ENCODE peak calls at places on chromosomes 6 and 20, in six cellular contexts. G is H1, W is K562, Q is GM12891, B is HepG2, V is GM12878. J is an unnamed sample.

GRCh38 chr6:46376562-46376969 is 114.7 kb downstream of the RCAN2 start:
- DNase-seq in W (no peak), G (no peak), B (no peak), Q (peak), V (peak), J (peak)

GRCh38 chr6:28264834-28265401 is 2.0 kb upstream of the ZSCAN26 start:
- DNase-seq in B (no peak), G (no peak), W (peak), Q (no peak), V (no peak), J (no peak)

GRCh38 chr6:16807956-16808355 is 46.7 kb upstream of the ATXN1 start:
- DNase-seq in W (no peak), Q (no peak), B (peak), G (no peak), V (no peak), J (no peak)

GRCh38 chr20:59441860-59442810 is 141.7 kb downstream of the EDN3 start:
- DNase-seq in B (no peak), G (no peak), Q (no peak), V (no peak), W (no peak), J (no peak)

GRCh38 chr20:17622086-17622850 is 52.4 kb downstream of the DSTN start:
- DNase-seq in Q (peak), B (no peak), V (no peak), W (no peak), G (no peak), J (peak)

GRCh38 chr20:47356526-47357295 is at the start of gene ZMYND8:
- DNase-seq in V (peak), G (peak), B (peak), Q (peak), W (peak), J (peak)

GRCh38 chr20:6692566-6693168 is 74.8 kb upstream of the BMP2 start:
- DNase-seq in W (no peak), G (no peak), Q (no peak), B (no peak), V (no peak), J (no peak)

GRCh38 chr20:46523696-46524328 is 10.5 kb upstream of the ZNF334 start:
- DNase-seq in Q (no peak), W (peak), V (no peak), G (no peak), B (peak), J (no peak)

GRCh38 chr6:68196645-68197044 is 438.4 kb upstream of the ADGRB3 start:
- DNase-seq in Q (no peak), B (peak), W (peak), G (no peak), V (no peak), J (no peak)

GRCh38 chr6:49348561-49348960 is 114.5 kb downstream of the MMUT start:
- DNase-seq in Q (no peak), W (no peak), V (no peak), G (no peak), B (no peak), J (no peak)

GRCh38 chr20:1440024-1440423 is 26.6 kb downstream of the NSFL1C start:
- DNase-seq in V (no peak), B (peak), G (peak), Q (no peak), W (peak), J (no peak)

GRCh38 chr20:59149678-59150504 is 13.7 kb upstream of the ZNF831 start:
- DNase-seq in W (no peak), Q (peak), B (no peak), V (no peak), G (no peak), J (no peak)

GRCh38 chr6:41451039-41451438 is 95.1 kb upstream of the FOXP4 start:
- DNase-seq in V (no peak), B (no peak), G (no peak), W (peak), Q (no peak), J (no peak)

GRCh38 chr6:80376411-80376810 is 269.9 kb downstream of the BCKDHB start:
- DNase-seq in G (no peak), V (no peak), Q (no peak), W (no peak), B (no peak), J (no peak)

GRCh38 chr20:12764053-12764452 is 244.7 kb upstream of the SPTLC3 start:
- DNase-seq in G (no peak), Q (no peak), B (no peak), V (no peak), W (no peak), J (no peak)

GRCh38 chr20:5504061-5504739 is 187.4 kb upstream of the PROKR2 start:
- DNase-seq in G (no peak), W (peak), V (no peak), B (peak), Q (peak), J (peak)

GRCh38 chr20:61297981-61298380 is 45.9 kb downstream of the CDH4 start:
- DNase-seq in G (no peak), V (no peak), B (no peak), Q (no peak), W (peak), J (no peak)

GRCh38 chr6:78810146-78810545 is 57.2 kb upstream of the IRAK1BP1 start:
- DNase-seq in G (no peak), V (no peak), W (peak), B (peak), Q (no peak), J (no peak)

GRCh38 chr6:111784423-111784822 is 88.8 kb downstream of the FYN start:
- DNase-seq in Q (no peak), B (no peak), V (no peak), G (no peak), W (no peak), J (no peak)

GRCh38 chr6:16759181-16759645 is 2.0 kb downstream of the ATXN1 start:
- DNase-seq in W (no peak), Q (no peak), V (no peak), G (no peak), B (no peak), J (no peak)

GRCh38 chr6:170575250-170575649 is 9.2 kb downstream of the PDCD2 start:
- DNase-seq in W (peak), B (peak), G (no peak), V (no peak), Q (no peak), J (no peak)

GRCh38 chr20:13649548-13649947 is 10.8 kb upstream of the TASP1 start:
- DNase-seq in V (no peak), G (no peak), Q (no peak), B (no peak), W (no peak), J (no peak)

GRCh38 chr20:50320005-50320909 is 129.6 kb downstream of the CEBPB start:
- DNase-seq in W (no peak), G (no peak), Q (no peak), B (no peak), V (no peak), J (no peak)

GRCh38 chr6:71393471-71393870 is 104.9 kb downstream of the OGFRL1 start:
- DNase-seq in B (no peak), V (no peak), Q (no peak), G (no peak), W (no peak), J (no peak)

GRCh38 chr6:6351626-6352025 is 31.2 kb upstream of the F13A1 start:
- DNase-seq in W (no peak), Q (no peak), G (no peak), B (no peak), V (no peak), J (no peak)

GRCh38 chr6:115467726-115468125 is 593.0 kb downstream of the FRK start:
- DNase-seq in Q (no peak), B (no peak), G (no peak), W (no peak), V (no peak), J (no peak)

GRCh38 chr6:154615483-154616025 is 105.1 kb upstream of the CNKSR3 start:
- DNase-seq in Q (no peak), G (no peak), W (peak), V (no peak), B (peak), J (no peak)

GRCh38 chr6:33711140-33712129 is at the start of gene UQCC2:
- DNase-seq in B (peak), W (peak), G (peak), Q (peak), V (peak), J (peak)
- TF ChIP-seq POLR2A in B (peak), W (peak), G (peak), Q (peak), V (peak), J (peak)

GRCh38 chr6:42727627-42728026 is 5.2 kb upstream of the PRPH2 start:
- DNase-seq in G (no peak), W (no peak), B (no peak), Q (no peak), V (no peak), J (no peak)

GRCh38 chr6:42727084-42727601 is 4.7 kb upstream of the PRPH2 start:
- DNase-seq in B (no peak), Q (no peak), W (no peak), V (no peak), G (no peak), J (no peak)

GRCh38 chr6:42724825-42725224 is 2.4 kb upstream of the PRPH2 start:
- DNase-seq in V (no peak), G (no peak), Q (no peak), B (no peak), W (no peak), J (no peak)

GRCh38 chr6:42726026-42726425 is 3.6 kb upstream of the PRPH2 start:
- DNase-seq in V (no peak), Q (no peak), G (no peak), W (no peak), B (no peak), J (no peak)

DNA sequence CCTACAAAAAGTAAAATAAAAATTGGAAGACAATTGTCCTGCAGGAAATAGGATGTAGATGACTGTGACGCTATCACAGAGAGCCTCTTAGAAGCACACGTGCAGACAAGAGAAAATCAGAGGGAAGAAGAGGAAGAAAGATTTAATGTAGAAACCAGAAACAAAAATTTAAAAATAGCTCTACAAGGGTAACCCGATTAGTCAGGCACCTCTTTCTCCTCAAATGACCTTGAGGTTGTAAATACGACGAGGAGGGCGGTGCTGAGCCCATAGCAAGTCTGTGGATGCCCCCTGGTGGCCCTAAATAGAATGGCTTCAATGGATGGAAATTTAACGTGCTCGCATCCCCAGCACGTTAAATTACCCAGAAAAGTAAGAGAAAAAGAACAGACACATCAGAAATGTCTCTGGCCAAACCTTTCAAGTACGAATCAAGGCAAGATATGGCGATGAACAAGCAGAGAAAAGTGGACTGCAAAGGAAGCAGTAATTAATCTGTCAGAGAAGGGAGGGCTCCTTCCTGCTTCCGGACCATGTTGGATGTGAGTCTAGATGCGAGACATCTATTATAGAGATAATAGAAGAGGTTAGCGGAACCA is 4.2 kb upstream of the PRPH2 start:
- DNase-seq in W (peak), V (peak), B (peak), G (no peak), Q (peak), J (peak)
- TF ChIP-seq POLR2AphosphoS5 in W (no peak), V (no peak), B (no peak), G (no peak), Q (no peak), J (no peak)

DNA sequence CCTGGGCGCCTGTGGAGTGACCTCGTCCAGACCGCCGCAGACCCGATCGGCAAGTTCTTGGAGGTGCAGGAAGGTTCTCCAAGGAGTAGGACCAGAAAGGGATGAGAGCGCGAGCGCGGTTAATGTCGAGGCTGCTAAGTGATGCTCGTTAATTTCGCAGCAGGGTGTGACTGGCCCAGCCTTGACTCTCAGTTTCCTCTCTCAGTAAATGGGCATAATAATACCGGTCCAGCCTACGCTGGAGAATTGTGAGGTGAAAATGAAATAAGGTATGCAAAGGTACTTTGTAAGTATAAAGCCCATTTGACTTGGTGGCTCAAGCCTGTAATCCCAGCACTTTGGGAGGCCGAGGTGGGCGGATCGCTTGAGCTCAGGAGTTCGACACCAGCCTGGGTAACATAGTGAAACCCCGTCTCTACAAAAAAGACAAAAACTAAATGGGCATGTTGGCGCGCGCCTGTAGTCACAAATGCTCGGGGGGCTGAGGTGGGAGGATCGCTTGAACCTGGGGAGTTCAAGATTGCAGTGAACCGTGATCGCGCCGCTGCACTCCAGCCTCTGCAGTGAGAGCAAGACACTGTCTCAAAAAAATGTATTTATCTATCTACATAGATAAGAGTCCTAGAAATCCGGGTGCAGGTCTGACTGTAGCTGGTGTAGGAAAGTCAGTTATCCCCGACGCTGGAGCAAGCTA is 634 bp upstream of the BTBD9 start:
- DNase-seq in Q (no peak), V (peak), B (no peak), W (no peak), G (no peak), J (no peak)
- TF ChIP-seq TAF1 in Q (no peak), V (no peak), B (no peak), W (no peak), G (peak), J (no peak)

DNA sequence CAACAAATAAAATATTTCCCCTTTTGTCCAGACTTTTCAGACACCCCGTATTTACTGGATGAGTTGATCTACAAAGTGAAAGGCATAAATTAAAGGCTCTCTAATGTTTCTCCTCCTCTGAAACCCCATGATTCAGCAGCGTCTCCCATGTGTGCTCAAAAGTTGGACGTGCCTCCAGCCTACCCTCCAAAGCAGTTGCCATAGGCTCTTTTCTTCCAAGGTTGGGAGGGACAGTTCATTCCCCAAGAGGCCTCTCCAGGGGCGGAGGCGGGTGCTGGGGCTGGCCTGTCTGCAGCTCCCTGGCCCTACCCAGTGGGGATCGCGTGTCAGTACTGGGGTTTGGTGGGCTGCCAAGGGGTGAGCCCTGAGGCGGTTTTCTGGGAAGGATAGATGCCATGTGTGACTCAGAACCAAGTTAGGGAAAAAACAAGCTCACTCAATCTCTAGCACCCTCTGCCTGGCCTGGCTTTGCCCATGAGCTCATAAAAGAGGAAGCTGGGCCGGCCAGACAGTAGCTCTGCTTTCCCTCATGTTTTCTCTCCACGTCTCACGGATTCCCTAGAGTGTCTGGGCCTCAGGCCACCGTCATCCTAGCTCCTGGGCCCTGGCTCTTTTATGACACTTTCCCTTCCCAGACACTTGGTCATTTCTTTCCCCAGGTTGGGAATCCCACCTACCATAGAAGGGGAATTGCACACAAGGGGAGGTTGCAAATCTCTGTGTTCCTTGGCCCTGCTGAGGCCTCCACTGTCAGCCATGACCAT is 8.0 kb upstream of the IER3 start:
- DNase-seq in B (no peak), V (no peak), Q (no peak), G (no peak), W (peak), J (no peak)
- TF ChIP-seq POLR2A in B (no peak), V (no peak), Q (no peak), G (no peak), W (no peak), J (no peak)

DNA sequence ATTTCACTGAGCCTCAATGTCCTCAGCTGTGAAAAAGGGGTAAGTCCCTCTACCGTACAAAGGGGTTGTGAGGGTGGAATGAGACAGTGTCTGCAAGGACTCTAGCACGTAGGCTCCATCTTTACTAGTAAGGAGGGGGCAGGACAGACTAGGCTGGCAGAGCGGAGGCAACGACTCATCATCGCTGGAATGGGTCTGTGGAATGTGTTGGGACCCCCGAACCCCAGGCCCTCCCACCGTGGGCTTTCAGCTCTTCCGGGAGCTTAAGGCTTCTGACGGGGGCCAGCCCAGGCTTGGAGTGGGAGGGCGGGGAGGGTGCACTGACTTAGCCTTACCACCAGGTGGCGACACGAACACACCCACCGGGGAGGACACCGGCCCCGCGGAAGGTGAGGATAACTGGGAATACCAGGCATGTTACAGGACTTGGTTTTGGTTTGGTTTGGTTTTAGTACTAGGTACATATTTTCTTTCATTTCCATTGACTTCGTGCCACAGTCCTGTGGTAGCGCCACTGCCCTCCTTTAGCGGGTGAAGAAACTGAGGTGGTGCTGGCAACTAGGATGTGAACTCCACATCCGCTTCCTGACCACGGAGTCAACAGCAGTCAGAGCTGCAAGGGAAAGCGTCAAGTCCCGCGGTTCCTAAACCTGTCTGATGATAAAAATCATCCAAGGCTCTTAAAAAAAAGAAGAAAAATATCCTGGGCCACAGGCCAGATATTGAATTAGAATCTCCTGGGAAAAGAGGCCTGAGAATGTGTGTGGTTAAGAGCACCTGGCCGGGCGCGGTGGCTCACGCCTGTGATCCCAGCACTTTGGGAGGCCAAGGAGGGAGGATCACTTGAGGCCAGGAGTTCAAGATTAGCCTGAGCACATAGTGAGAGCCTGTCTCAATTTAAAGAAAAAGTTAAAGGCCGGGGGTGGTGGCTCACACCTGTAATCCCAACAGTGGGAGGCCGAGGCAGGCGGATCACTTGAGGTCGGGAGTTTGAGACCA is 10.3 kb upstream of the TULP1 start:
- DNase-seq in V (peak), Q (peak), W (peak), B (peak), G (peak), J (peak)
- TF ChIP-seq POLR2AphosphoS5 in V (no peak), Q (no peak), W (no peak), B (no peak), G (no peak), J (no peak)